ENCODE peak calls at places on chromosomes 2 and 18, in seven cellular contexts. One of them, this sample, is unnamed.

GRCh38 chr2:239855863-239856587 is 169.1 kb downstream of the NDUFA10 start:
- ATAC-seq in stimulated activated naive B cell treated with anti-CD40 and anti-IgM and Interleukin-4, amounts not matched to agents 10 μg/mL and 1 μg/mL and 100 μg/mL, for 72 hours: no peak
- ATAC-seq in pancreas: no peak
- ATAC-seq in right lobe of liver: no peak
- ATAC-seq in heart right ventricle: no peak
- ATAC-seq in activated T-cell treated with anti-CD3 and anti-CD28 coated beads, Interleukin-2, amount 50 U/mL, for 4 hours: no peak
- ATAC-seq in left lung: no peak
- ATAC-seq in this sample: peak

GRCh38 chr18:36149514-36150289 is 20.0 kb downstream of the ELP2 start:
- ATAC-seq in stimulated activated naive B cell treated with anti-CD40 and anti-IgM and Interleukin-4, amounts not matched to agents 10 μg/mL and 1 μg/mL and 100 μg/mL, for 72 hours: peak
- ATAC-seq in pancreas: no peak
- ATAC-seq in right lobe of liver: no peak
- ATAC-seq in heart right ventricle: no peak
- ATAC-seq in activated T-cell treated with anti-CD3 and anti-CD28 coated beads, Interleukin-2, amount 50 U/mL, for 4 hours: no peak
- ATAC-seq in left lung: no peak
- ATAC-seq in this sample: no peak

GRCh38 chr2:85936421-85937068 is 47.8 kb upstream of the ST3GAL5 start:
- ATAC-seq in stimulated activated naive B cell treated with anti-CD40 and anti-IgM and Interleukin-4, amounts not matched to agents 10 μg/mL and 1 μg/mL and 100 μg/mL, for 72 hours: no peak
- ATAC-seq in pancreas: peak
- ATAC-seq in right lobe of liver: peak
- ATAC-seq in heart right ventricle: peak
- ATAC-seq in activated T-cell treated with anti-CD3 and anti-CD28 coated beads, Interleukin-2, amount 50 U/mL, for 4 hours: no peak
- ATAC-seq in left lung: peak
- ATAC-seq in this sample: no peak

GRCh38 chr18:39799010-39799409 is 2156.0 kb upstream of the PIK3C3 start:
- ATAC-seq in stimulated activated naive B cell treated with anti-CD40 and anti-IgM and Interleukin-4, amounts not matched to agents 10 μg/mL and 1 μg/mL and 100 μg/mL, for 72 hours: no peak
- ATAC-seq in pancreas: no peak
- ATAC-seq in right lobe of liver: no peak
- ATAC-seq in heart right ventricle: no peak
- ATAC-seq in activated T-cell treated with anti-CD3 and anti-CD28 coated beads, Interleukin-2, amount 50 U/mL, for 4 hours: no peak
- ATAC-seq in left lung: peak
- ATAC-seq in this sample: no peak

GRCh38 chr2:28906821-28907220 is 12.4 kb downstream of the WDR43 start:
- ATAC-seq in stimulated activated naive B cell treated with anti-CD40 and anti-IgM and Interleukin-4, amounts not matched to agents 10 μg/mL and 1 μg/mL and 100 μg/mL, for 72 hours: no peak
- ATAC-seq in pancreas: no peak
- ATAC-seq in right lobe of liver: no peak
- ATAC-seq in heart right ventricle: no peak
- ATAC-seq in activated T-cell treated with anti-CD3 and anti-CD28 coated beads, Interleukin-2, amount 50 U/mL, for 4 hours: no peak
- ATAC-seq in left lung: no peak
- ATAC-seq in this sample: no peak

GRCh38 chr2:128564131-128564530 is 245.5 kb upstream of the HS6ST1 start:
- ATAC-seq in stimulated activated naive B cell treated with anti-CD40 and anti-IgM and Interleukin-4, amounts not matched to agents 10 μg/mL and 1 μg/mL and 100 μg/mL, for 72 hours: no peak
- ATAC-seq in pancreas: no peak
- ATAC-seq in right lobe of liver: no peak
- ATAC-seq in heart right ventricle: no peak
- ATAC-seq in activated T-cell treated with anti-CD3 and anti-CD28 coated beads, Interleukin-2, amount 50 U/mL, for 4 hours: no peak
- ATAC-seq in left lung: no peak
- ATAC-seq in this sample: no peak

GRCh38 chr2:224919472-224920110 is 122.7 kb downstream of the DOCK10 start:
- ATAC-seq in stimulated activated naive B cell treated with anti-CD40 and anti-IgM and Interleukin-4, amounts not matched to agents 10 μg/mL and 1 μg/mL and 100 μg/mL, for 72 hours: no peak
- ATAC-seq in pancreas: no peak
- ATAC-seq in right lobe of liver: no peak
- ATAC-seq in heart right ventricle: no peak
- ATAC-seq in activated T-cell treated with anti-CD3 and anti-CD28 coated beads, Interleukin-2, amount 50 U/mL, for 4 hours: no peak
- ATAC-seq in left lung: no peak
- ATAC-seq in this sample: no peak

GRCh38 chr18:71831039-71831438 is 713.1 kb downstream of the CBLN2 start:
- ATAC-seq in stimulated activated naive B cell treated with anti-CD40 and anti-IgM and Interleukin-4, amounts not matched to agents 10 μg/mL and 1 μg/mL and 100 μg/mL, for 72 hours: no peak
- ATAC-seq in pancreas: peak
- ATAC-seq in right lobe of liver: peak
- ATAC-seq in heart right ventricle: no peak
- ATAC-seq in activated T-cell treated with anti-CD3 and anti-CD28 coated beads, Interleukin-2, amount 50 U/mL, for 4 hours: no peak
- ATAC-seq in left lung: peak
- ATAC-seq in this sample: no peak

GRCh38 chr2:164561991-164562390 is 59.3 kb downstream of the GRB14 start:
- ATAC-seq in stimulated activated naive B cell treated with anti-CD40 and anti-IgM and Interleukin-4, amounts not matched to agents 10 μg/mL and 1 μg/mL and 100 μg/mL, for 72 hours: no peak
- ATAC-seq in pancreas: no peak
- ATAC-seq in right lobe of liver: no peak
- ATAC-seq in heart right ventricle: no peak
- ATAC-seq in activated T-cell treated with anti-CD3 and anti-CD28 coated beads, Interleukin-2, amount 50 U/mL, for 4 hours: no peak
- ATAC-seq in left lung: no peak
- ATAC-seq in this sample: no peak

GRCh38 chr2:226783885-226784284 is 15.7 kb downstream of the IRS1 start:
- ATAC-seq in stimulated activated naive B cell treated with anti-CD40 and anti-IgM and Interleukin-4, amounts not matched to agents 10 μg/mL and 1 μg/mL and 100 μg/mL, for 72 hours: no peak
- ATAC-seq in pancreas: no peak
- ATAC-seq in right lobe of liver: no peak
- ATAC-seq in heart right ventricle: no peak
- ATAC-seq in activated T-cell treated with anti-CD3 and anti-CD28 coated beads, Interleukin-2, amount 50 U/mL, for 4 hours: no peak
- ATAC-seq in left lung: no peak
- ATAC-seq in this sample: no peak

GRCh38 chr2:167942495-167943081 is 304.8 kb downstream of the STK39 start:
- ATAC-seq in stimulated activated naive B cell treated with anti-CD40 and anti-IgM and Interleukin-4, amounts not matched to agents 10 μg/mL and 1 μg/mL and 100 μg/mL, for 72 hours: no peak
- ATAC-seq in pancreas: peak
- ATAC-seq in right lobe of liver: no peak
- ATAC-seq in heart right ventricle: no peak
- ATAC-seq in activated T-cell treated with anti-CD3 and anti-CD28 coated beads, Interleukin-2, amount 50 U/mL, for 4 hours: no peak
- ATAC-seq in left lung: no peak
- ATAC-seq in this sample: no peak

GRCh38 chr2:98492441-98492840 is 47.8 kb downstream of the INPP4A start:
- ATAC-seq in stimulated activated naive B cell treated with anti-CD40 and anti-IgM and Interleukin-4, amounts not matched to agents 10 μg/mL and 1 μg/mL and 100 μg/mL, for 72 hours: peak
- ATAC-seq in pancreas: no peak
- ATAC-seq in right lobe of liver: no peak
- ATAC-seq in heart right ventricle: no peak
- ATAC-seq in activated T-cell treated with anti-CD3 and anti-CD28 coated beads, Interleukin-2, amount 50 U/mL, for 4 hours: no peak
- ATAC-seq in left lung: no peak
- ATAC-seq in this sample: no peak

GRCh38 chr2:33340265-33340664 is 136.2 kb upstream of the RASGRP3 start:
- ATAC-seq in stimulated activated naive B cell treated with anti-CD40 and anti-IgM and Interleukin-4, amounts not matched to agents 10 μg/mL and 1 μg/mL and 100 μg/mL, for 72 hours: no peak
- ATAC-seq in pancreas: peak
- ATAC-seq in right lobe of liver: peak
- ATAC-seq in heart right ventricle: peak
- ATAC-seq in activated T-cell treated with anti-CD3 and anti-CD28 coated beads, Interleukin-2, amount 50 U/mL, for 4 hours: no peak
- ATAC-seq in left lung: peak
- ATAC-seq in this sample: peak

GRCh38 chr2:9657083-9657482 is 26.3 kb upstream of the YWHAQ start:
- ATAC-seq in stimulated activated naive B cell treated with anti-CD40 and anti-IgM and Interleukin-4, amounts not matched to agents 10 μg/mL and 1 μg/mL and 100 μg/mL, for 72 hours: no peak
- ATAC-seq in pancreas: no peak
- ATAC-seq in right lobe of liver: no peak
- ATAC-seq in heart right ventricle: no peak
- ATAC-seq in activated T-cell treated with anti-CD3 and anti-CD28 coated beads, Interleukin-2, amount 50 U/mL, for 4 hours: no peak
- ATAC-seq in left lung: no peak
- ATAC-seq in this sample: no peak

GRCh38 chr2:207162319-207162718 is 3.4 kb downstream of the KLF7 start:
- ATAC-seq in stimulated activated naive B cell treated with anti-CD40 and anti-IgM and Interleukin-4, amounts not matched to agents 10 μg/mL and 1 μg/mL and 100 μg/mL, for 72 hours: no peak
- ATAC-seq in pancreas: no peak
- ATAC-seq in right lobe of liver: no peak
- ATAC-seq in heart right ventricle: no peak
- ATAC-seq in activated T-cell treated with anti-CD3 and anti-CD28 coated beads, Interleukin-2, amount 50 U/mL, for 4 hours: no peak
- ATAC-seq in left lung: no peak
- ATAC-seq in this sample: no peak

GRCh38 chr2:223536546-223536945 is 65.6 kb downstream of the SCG2 start:
- ATAC-seq in stimulated activated naive B cell treated with anti-CD40 and anti-IgM and Interleukin-4, amounts not matched to agents 10 μg/mL and 1 μg/mL and 100 μg/mL, for 72 hours: no peak
- ATAC-seq in pancreas: no peak
- ATAC-seq in right lobe of liver: no peak
- ATAC-seq in heart right ventricle: peak
- ATAC-seq in activated T-cell treated with anti-CD3 and anti-CD28 coated beads, Interleukin-2, amount 50 U/mL, for 4 hours: no peak
- ATAC-seq in left lung: no peak
- ATAC-seq in this sample: no peak

GRCh38 chr2:24779121-24779520 is 14.1 kb downstream of the PTRHD1 start:
- ATAC-seq in stimulated activated naive B cell treated with anti-CD40 and anti-IgM and Interleukin-4, amounts not matched to agents 10 μg/mL and 1 μg/mL and 100 μg/mL, for 72 hours: no peak
- ATAC-seq in pancreas: peak
- ATAC-seq in right lobe of liver: peak
- ATAC-seq in heart right ventricle: no peak
- ATAC-seq in activated T-cell treated with anti-CD3 and anti-CD28 coated beads, Interleukin-2, amount 50 U/mL, for 4 hours: no peak
- ATAC-seq in left lung: peak
- ATAC-seq in this sample: no peak

GRCh38 chr2:143581134-143581533 is 451.9 kb downstream of the ARHGAP15 start:
- ATAC-seq in stimulated activated naive B cell treated with anti-CD40 and anti-IgM and Interleukin-4, amounts not matched to agents 10 μg/mL and 1 μg/mL and 100 μg/mL, for 72 hours: no peak
- ATAC-seq in pancreas: peak
- ATAC-seq in right lobe of liver: no peak
- ATAC-seq in heart right ventricle: no peak
- ATAC-seq in activated T-cell treated with anti-CD3 and anti-CD28 coated beads, Interleukin-2, amount 50 U/mL, for 4 hours: peak
- ATAC-seq in left lung: peak
- ATAC-seq in this sample: no peak

GRCh38 chr2:195575021-195575420 is 82.0 kb upstream of the SLC39A10 start:
- ATAC-seq in stimulated activated naive B cell treated with anti-CD40 and anti-IgM and Interleukin-4, amounts not matched to agents 10 μg/mL and 1 μg/mL and 100 μg/mL, for 72 hours: no peak
- ATAC-seq in pancreas: no peak
- ATAC-seq in right lobe of liver: no peak
- ATAC-seq in heart right ventricle: no peak
- ATAC-seq in activated T-cell treated with anti-CD3 and anti-CD28 coated beads, Interleukin-2, amount 50 U/mL, for 4 hours: no peak
- ATAC-seq in left lung: no peak
- ATAC-seq in this sample: no peak

GRCh38 chr2:54386993-54387590 is 69.0 kb upstream of the SPTBN1 start:
- ATAC-seq in stimulated activated naive B cell treated with anti-CD40 and anti-IgM and Interleukin-4, amounts not matched to agents 10 μg/mL and 1 μg/mL and 100 μg/mL, for 72 hours: no peak
- ATAC-seq in pancreas: no peak
- ATAC-seq in right lobe of liver: peak
- ATAC-seq in heart right ventricle: peak
- ATAC-seq in activated T-cell treated with anti-CD3 and anti-CD28 coated beads, Interleukin-2, amount 50 U/mL, for 4 hours: no peak
- ATAC-seq in left lung: peak
- ATAC-seq in this sample: peak

GRCh38 chr2:178142274-178143065 is 30.2 kb downstream of the RBM45 start:
- ATAC-seq in stimulated activated naive B cell treated with anti-CD40 and anti-IgM and Interleukin-4, amounts not matched to agents 10 μg/mL and 1 μg/mL and 100 μg/mL, for 72 hours: no peak
- ATAC-seq in pancreas: no peak
- ATAC-seq in right lobe of liver: no peak
- ATAC-seq in heart right ventricle: no peak
- ATAC-seq in activated T-cell treated with anti-CD3 and anti-CD28 coated beads, Interleukin-2, amount 50 U/mL, for 4 hours: no peak
- ATAC-seq in left lung: no peak
- ATAC-seq in this sample: no peak

GRCh38 chr18:8735274-8735673 is 29.9 kb downstream of the MTCL1 start:
- ATAC-seq in stimulated activated naive B cell treated with anti-CD40 and anti-IgM and Interleukin-4, amounts not matched to agents 10 μg/mL and 1 μg/mL and 100 μg/mL, for 72 hours: no peak
- ATAC-seq in pancreas: no peak
- ATAC-seq in right lobe of liver: no peak
- ATAC-seq in heart right ventricle: no peak
- ATAC-seq in activated T-cell treated with anti-CD3 and anti-CD28 coated beads, Interleukin-2, amount 50 U/mL, for 4 hours: no peak
- ATAC-seq in left lung: no peak
- ATAC-seq in this sample: no peak

GRCh38 chr2:196590286-196590685 is 49.2 kb upstream of the CCDC150 start:
- ATAC-seq in stimulated activated naive B cell treated with anti-CD40 and anti-IgM and Interleukin-4, amounts not matched to agents 10 μg/mL and 1 μg/mL and 100 μg/mL, for 72 hours: no peak
- ATAC-seq in pancreas: no peak
- ATAC-seq in right lobe of liver: no peak
- ATAC-seq in heart right ventricle: no peak
- ATAC-seq in activated T-cell treated with anti-CD3 and anti-CD28 coated beads, Interleukin-2, amount 50 U/mL, for 4 hours: no peak
- ATAC-seq in left lung: no peak
- ATAC-seq in this sample: no peak

GRCh38 chr2:154240921-154241379 is 369.2 kb downstream of the GALNT13 start:
- ATAC-seq in stimulated activated naive B cell treated with anti-CD40 and anti-IgM and Interleukin-4, amounts not matched to agents 10 μg/mL and 1 μg/mL and 100 μg/mL, for 72 hours: no peak
- ATAC-seq in pancreas: no peak
- ATAC-seq in right lobe of liver: no peak
- ATAC-seq in heart right ventricle: no peak
- ATAC-seq in activated T-cell treated with anti-CD3 and anti-CD28 coated beads, Interleukin-2, amount 50 U/mL, for 4 hours: no peak
- ATAC-seq in left lung: no peak
- ATAC-seq in this sample: no peak

GRCh38 chr18:2641638-2642037 is 13.9 kb upstream of the SMCHD1 start:
- ATAC-seq in stimulated activated naive B cell treated with anti-CD40 and anti-IgM and Interleukin-4, amounts not matched to agents 10 μg/mL and 1 μg/mL and 100 μg/mL, for 72 hours: peak
- ATAC-seq in pancreas: peak
- ATAC-seq in right lobe of liver: peak
- ATAC-seq in heart right ventricle: peak
- ATAC-seq in activated T-cell treated with anti-CD3 and anti-CD28 coated beads, Interleukin-2, amount 50 U/mL, for 4 hours: peak
- ATAC-seq in left lung: peak
- ATAC-seq in this sample: no peak

GRCh38 chr2:38261569-38262513 is 115.2 kb downstream of the ATL2 start:
- ATAC-seq in stimulated activated naive B cell treated with anti-CD40 and anti-IgM and Interleukin-4, amounts not matched to agents 10 μg/mL and 1 μg/mL and 100 μg/mL, for 72 hours: no peak
- ATAC-seq in pancreas: no peak
- ATAC-seq in right lobe of liver: peak
- ATAC-seq in heart right ventricle: no peak
- ATAC-seq in activated T-cell treated with anti-CD3 and anti-CD28 coated beads, Interleukin-2, amount 50 U/mL, for 4 hours: peak
- ATAC-seq in left lung: peak
- ATAC-seq in this sample: peak

GRCh38 chr2:85998071-85998991 is 107.4 kb downstream of the POLR1A start:
- ATAC-seq in stimulated activated naive B cell treated with anti-CD40 and anti-IgM and Interleukin-4, amounts not matched to agents 10 μg/mL and 1 μg/mL and 100 μg/mL, for 72 hours: no peak
- ATAC-seq in pancreas: peak
- ATAC-seq in right lobe of liver: no peak
- ATAC-seq in heart right ventricle: peak
- ATAC-seq in activated T-cell treated with anti-CD3 and anti-CD28 coated beads, Interleukin-2, amount 50 U/mL, for 4 hours: no peak
- ATAC-seq in left lung: peak
- ATAC-seq in this sample: peak

GRCh38 chr2:3612639-3613523 is 18.0 kb downstream of the COLEC11 start:
- ATAC-seq in stimulated activated naive B cell treated with anti-CD40 and anti-IgM and Interleukin-4, amounts not matched to agents 10 μg/mL and 1 μg/mL and 100 μg/mL, for 72 hours: no peak
- ATAC-seq in pancreas: no peak
- ATAC-seq in right lobe of liver: peak
- ATAC-seq in heart right ventricle: no peak
- ATAC-seq in activated T-cell treated with anti-CD3 and anti-CD28 coated beads, Interleukin-2, amount 50 U/mL, for 4 hours: no peak
- ATAC-seq in left lung: no peak
- ATAC-seq in this sample: no peak

GRCh38 chr2:88831792-88832248 is 140.3 kb downstream of the RPIA start:
- ATAC-seq in stimulated activated naive B cell treated with anti-CD40 and anti-IgM and Interleukin-4, amounts not matched to agents 10 μg/mL and 1 μg/mL and 100 μg/mL, for 72 hours: peak
- ATAC-seq in pancreas: peak
- ATAC-seq in right lobe of liver: peak
- ATAC-seq in heart right ventricle: no peak
- ATAC-seq in activated T-cell treated with anti-CD3 and anti-CD28 coated beads, Interleukin-2, amount 50 U/mL, for 4 hours: peak
- ATAC-seq in left lung: peak
- ATAC-seq in this sample: no peak

GRCh38 chr2:39264733-39265132 is 21.0 kb upstream of the CDKL4 start:
- ATAC-seq in stimulated activated naive B cell treated with anti-CD40 and anti-IgM and Interleukin-4, amounts not matched to agents 10 μg/mL and 1 μg/mL and 100 μg/mL, for 72 hours: peak
- ATAC-seq in pancreas: no peak
- ATAC-seq in right lobe of liver: no peak
- ATAC-seq in heart right ventricle: no peak
- ATAC-seq in activated T-cell treated with anti-CD3 and anti-CD28 coated beads, Interleukin-2, amount 50 U/mL, for 4 hours: no peak
- ATAC-seq in left lung: no peak
- ATAC-seq in this sample: no peak

GRCh38 chr18:24499814-24500601 is 39.6 kb downstream of the HRH4 start:
- ATAC-seq in stimulated activated naive B cell treated with anti-CD40 and anti-IgM and Interleukin-4, amounts not matched to agents 10 μg/mL and 1 μg/mL and 100 μg/mL, for 72 hours: peak
- ATAC-seq in pancreas: no peak
- ATAC-seq in right lobe of liver: no peak
- ATAC-seq in heart right ventricle: peak
- ATAC-seq in activated T-cell treated with anti-CD3 and anti-CD28 coated beads, Interleukin-2, amount 50 U/mL, for 4 hours: no peak
- ATAC-seq in left lung: no peak
- ATAC-seq in this sample: no peak

GRCh38 chr2:240892361-240892760 is 3.6 kb downstream of the MAB21L4 start:
- ATAC-seq in stimulated activated naive B cell treated with anti-CD40 and anti-IgM and Interleukin-4, amounts not matched to agents 10 μg/mL and 1 μg/mL and 100 μg/mL, for 72 hours: no peak
- ATAC-seq in pancreas: no peak
- ATAC-seq in right lobe of liver: no peak
- ATAC-seq in heart right ventricle: no peak
- ATAC-seq in activated T-cell treated with anti-CD3 and anti-CD28 coated beads, Interleukin-2, amount 50 U/mL, for 4 hours: no peak
- ATAC-seq in left lung: no peak
- ATAC-seq in this sample: no peak

GRCh38 chr2:15449542-15450236 is 111.4 kb downstream of the NBAS start:
- ATAC-seq in stimulated activated naive B cell treated with anti-CD40 and anti-IgM and Interleukin-4, amounts not matched to agents 10 μg/mL and 1 μg/mL and 100 μg/mL, for 72 hours: no peak
- ATAC-seq in pancreas: peak
- ATAC-seq in right lobe of liver: no peak
- ATAC-seq in heart right ventricle: peak
- ATAC-seq in activated T-cell treated with anti-CD3 and anti-CD28 coated beads, Interleukin-2, amount 50 U/mL, for 4 hours: no peak
- ATAC-seq in left lung: no peak
- ATAC-seq in this sample: no peak

GRCh38 chr2:181047829-181048228 is 67.4 kb downstream of the UBE2E3 start:
- ATAC-seq in stimulated activated naive B cell treated with anti-CD40 and anti-IgM and Interleukin-4, amounts not matched to agents 10 μg/mL and 1 μg/mL and 100 μg/mL, for 72 hours: no peak
- ATAC-seq in pancreas: no peak
- ATAC-seq in right lobe of liver: no peak
- ATAC-seq in heart right ventricle: no peak
- ATAC-seq in activated T-cell treated with anti-CD3 and anti-CD28 coated beads, Interleukin-2, amount 50 U/mL, for 4 hours: no peak
- ATAC-seq in left lung: no peak
- ATAC-seq in this sample: no peak

GRCh38 chr18:56200381-56200831 is 438.0 kb downstream of the TXNL1 start:
- ATAC-seq in stimulated activated naive B cell treated with anti-CD40 and anti-IgM and Interleukin-4, amounts not matched to agents 10 μg/mL and 1 μg/mL and 100 μg/mL, for 72 hours: no peak
- ATAC-seq in pancreas: no peak
- ATAC-seq in right lobe of liver: peak
- ATAC-seq in heart right ventricle: peak
- ATAC-seq in activated T-cell treated with anti-CD3 and anti-CD28 coated beads, Interleukin-2, amount 50 U/mL, for 4 hours: no peak
- ATAC-seq in left lung: no peak
- ATAC-seq in this sample: no peak

GRCh38 chr2:58047373-58047674 is 718 bp downstream of the VRK2 start:
- ATAC-seq in stimulated activated naive B cell treated with anti-CD40 and anti-IgM and Interleukin-4, amounts not matched to agents 10 μg/mL and 1 μg/mL and 100 μg/mL, for 72 hours: peak
- ATAC-seq in pancreas: no peak
- ATAC-seq in right lobe of liver: no peak
- ATAC-seq in heart right ventricle: no peak
- ATAC-seq in activated T-cell treated with anti-CD3 and anti-CD28 coated beads, Interleukin-2, amount 50 U/mL, for 4 hours: peak
- ATAC-seq in left lung: no peak
- ATAC-seq in this sample: no peak